ENCODE peak calls at places on chromosome 17, in ten cellular contexts. P is fibroblast of lung, Z is IMR-90, F is thoracic aorta, V is PC-9, I is right atrium auricular region, D is right lobe of liver, A is GM12865, U is mucosa of descending colon, K is epithelial cell of esophagus. M is an unnamed sample.

GRCh38 chr17:29243792-29244191 is 2.9 kb upstream of the CRYBA1 start:
- DNase-seq in P (peak), Z (peak), F (no peak), V (no peak), I (no peak), D (no peak), A (peak), U (no peak), K (no peak), M (peak)

GRCh38 chr17:51947160-51947559 is 211.4 kb downstream of the CA10 start:
- DNase-seq in P (no peak), Z (no peak), F (no peak), V (no peak), I (no peak), D (no peak), A (no peak), U (no peak), K (no peak), M (no peak)

GRCh38 chr17:1643293-1643998 is 2.1 kb downstream of the SCARF1 start:
- DNase-seq in P (no peak), Z (no peak), F (no peak), V (peak), I (no peak), D (peak), A (peak), U (peak), K (peak), M (peak)

GRCh38 chr17:60887607-60888028 is 210.0 kb downstream of the BCAS3 start:
- DNase-seq in P (no peak), Z (no peak), F (no peak), V (no peak), I (no peak), D (no peak), A (no peak), U (no peak), K (no peak), M (no peak)

GRCh38 chr17:4518901-4519300 is 20.2 kb downstream of the SPNS2 start:
- DNase-seq in P (no peak), Z (no peak), F (no peak), V (no peak), I (no peak), D (no peak), A (peak), U (no peak), K (no peak), M (no peak)

GRCh38 chr17:8922451-8922850 is 43.1 kb downstream of the PIK3R5 start:
- DNase-seq in P (peak), Z (peak), F (no peak), V (no peak), I (no peak), D (no peak), A (no peak), U (no peak), K (peak), M (no peak)

GRCh38 chr17:21286066-21286770 is 1.7 kb downstream of the MAP2K3 start:
- DNase-seq in P (peak), Z (peak), F (peak), V (peak), I (peak), D (peak), A (peak), U (peak), K (peak), M (no peak)

GRCh38 chr17:65449495-65449894 is 112.0 kb downstream of the AXIN2 start:
- DNase-seq in P (no peak), Z (no peak), F (no peak), V (no peak), I (no peak), D (no peak), A (no peak), U (no peak), K (no peak), M (no peak)

GRCh38 chr17:60079401-60079861 is 710 bp upstream of the HEATR6 start:
- DNase-seq in P (peak), Z (no peak), F (no peak), V (no peak), I (no peak), D (no peak), A (no peak), U (no peak), K (no peak), M (no peak)

GRCh38 chr17:40073454-40074174 is 10.8 kb downstream of the THRA start:
- DNase-seq in P (no peak), Z (no peak), F (no peak), V (no peak), I (no peak), D (no peak), A (no peak), U (no peak), K (no peak), M (no peak)

GRCh38 chr17:68771867-68772515 is 170.8 kb upstream of the FAM20A start:
- DNase-seq in P (peak), Z (peak), F (no peak), V (peak), I (no peak), D (no peak), A (peak), U (no peak), K (peak), M (peak)

GRCh38 chr17:80053102-80053501 is 16.7 kb downstream of the CCDC40 start:
- DNase-seq in P (no peak), Z (no peak), F (no peak), V (no peak), I (no peak), D (no peak), A (no peak), U (no peak), K (no peak), M (no peak)

GRCh38 chr17:40316571-40317344 is 7.8 kb downstream of the RARA start:
- DNase-seq in P (peak), Z (peak), F (no peak), V (peak), I (peak), D (peak), A (no peak), U (peak), K (peak), M (no peak)

GRCh38 chr17:64399071-64399766 is 8.6 kb upstream of the PECAM1 start:
- DNase-seq in P (peak), Z (no peak), F (no peak), V (peak), I (no peak), D (no peak), A (no peak), U (no peak), K (peak), M (no peak)

DNA sequence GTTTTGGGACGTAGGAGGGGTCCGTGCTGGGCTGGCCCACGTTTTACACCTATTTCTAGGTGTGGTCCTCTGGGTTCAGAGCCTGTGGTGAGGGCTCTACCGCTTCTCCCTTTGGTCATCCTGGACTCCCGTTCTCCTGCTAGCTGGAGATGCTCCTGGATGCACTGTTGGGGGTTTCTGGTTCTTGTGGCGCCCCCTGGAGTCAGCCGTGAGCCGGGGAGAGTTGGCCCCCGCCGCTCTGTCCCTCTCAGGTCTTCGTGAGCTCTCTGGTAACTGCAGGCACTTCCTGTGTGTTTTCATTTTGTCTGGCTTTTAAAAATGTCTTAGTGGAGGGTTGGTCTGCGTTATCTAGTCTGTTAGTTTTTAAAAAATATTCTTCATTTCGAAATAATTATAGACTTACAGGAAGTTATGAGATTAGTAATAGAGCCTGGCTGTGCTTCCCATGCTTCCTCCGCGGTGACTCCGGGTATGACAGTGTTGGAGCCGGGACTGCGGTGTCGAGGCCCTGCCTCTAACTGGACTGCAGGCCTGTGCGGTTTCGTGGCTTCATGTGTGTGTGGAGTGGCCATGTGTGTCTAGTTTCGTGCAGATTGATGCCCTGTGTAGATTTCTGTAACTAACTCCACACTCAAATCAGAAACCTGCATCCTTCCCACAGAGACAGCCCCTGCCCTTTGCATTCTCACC is 78.0 kb upstream of the ZNF750 start:
- DNase-seq in P (no peak), Z (peak), F (no peak), V (peak), I (no peak), D (no peak), A (no peak), U (peak), K (no peak), M (peak)
- TF ChIP-seq CTCF in P (peak), Z (peak), F (peak), V (peak), I (no peak), D (peak), A (peak), U (no peak), K (peak), M (peak)

DNA sequence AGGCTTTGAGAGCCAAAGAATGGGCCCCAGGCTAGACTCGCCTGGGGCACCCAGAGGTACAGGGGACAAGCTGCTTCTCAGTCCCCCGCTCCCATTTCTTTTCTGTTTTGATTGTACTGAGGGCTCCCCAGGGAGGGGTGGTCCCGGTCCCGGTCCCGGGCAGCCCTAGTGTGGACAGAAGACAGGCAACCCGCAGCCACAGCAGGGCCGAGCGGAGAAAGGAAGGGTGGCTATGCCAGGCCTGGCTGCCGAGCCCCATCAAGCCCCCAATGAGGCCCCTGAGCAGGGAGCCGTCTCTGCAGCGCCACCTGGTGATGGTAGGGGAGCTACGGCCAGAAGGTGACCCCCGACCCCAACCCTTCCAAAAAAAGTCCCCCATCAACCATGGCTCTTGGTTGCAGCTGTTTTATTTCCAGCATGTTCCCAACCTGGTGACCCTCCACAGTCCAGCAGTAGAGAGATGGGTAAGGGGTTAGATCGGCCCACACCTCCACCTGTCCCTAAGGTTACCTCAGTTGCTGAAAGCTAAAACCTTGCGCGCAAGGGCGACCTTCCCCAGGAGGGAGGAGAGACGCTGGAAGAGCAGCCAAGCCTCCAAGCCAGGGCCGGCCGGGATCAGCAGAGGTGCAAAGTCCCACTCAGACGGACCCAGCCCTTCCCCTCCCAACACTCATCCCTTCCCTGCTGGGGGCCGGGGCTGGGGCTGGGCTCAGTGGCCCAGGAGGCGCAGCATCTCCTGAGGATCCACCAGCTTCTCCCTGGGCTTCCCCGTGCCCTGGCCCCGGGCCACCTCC is 2.6 kb upstream of the GRIN2C start:
- DNase-seq in P (no peak), Z (peak), F (no peak), V (peak), I (no peak), D (no peak), A (peak), U (peak), K (peak), M (peak)
- TF ChIP-seq CTCF in P (peak), Z (peak), F (peak), V (peak), I (peak), D (peak), A (peak), U (peak), K (peak), M (peak)

DNA sequence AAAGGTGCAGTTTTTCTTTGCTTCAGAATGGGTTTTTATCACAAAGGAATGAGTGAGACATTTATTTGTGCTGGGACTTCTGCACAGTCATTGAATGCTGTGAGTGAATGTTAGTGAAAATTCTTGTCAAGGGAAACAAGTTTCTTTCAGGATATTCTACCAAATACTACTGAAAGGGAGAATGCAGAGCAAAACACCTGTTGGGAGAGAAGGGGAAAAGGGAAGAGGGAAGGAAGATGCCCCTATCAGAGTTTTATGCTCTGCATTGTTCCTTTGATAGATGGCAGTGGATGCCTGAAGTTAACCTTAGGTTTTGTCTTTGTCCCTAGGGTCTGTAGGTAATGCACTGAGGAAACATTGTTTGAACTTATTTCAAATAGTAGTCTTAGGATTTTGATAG is 3.1 kb downstream of the GGNBP2 start:
- DNase-seq in P (no peak), Z (no peak), F (no peak), V (no peak), I (no peak), D (no peak), A (no peak), U (no peak), K (no peak), M (no peak)
- TF ChIP-seq CTCF in P (no peak), Z (no peak), F (no peak), V (no peak), I (no peak), D (no peak), A (no peak), U (no peak), K (no peak), M (no peak)

DNA sequence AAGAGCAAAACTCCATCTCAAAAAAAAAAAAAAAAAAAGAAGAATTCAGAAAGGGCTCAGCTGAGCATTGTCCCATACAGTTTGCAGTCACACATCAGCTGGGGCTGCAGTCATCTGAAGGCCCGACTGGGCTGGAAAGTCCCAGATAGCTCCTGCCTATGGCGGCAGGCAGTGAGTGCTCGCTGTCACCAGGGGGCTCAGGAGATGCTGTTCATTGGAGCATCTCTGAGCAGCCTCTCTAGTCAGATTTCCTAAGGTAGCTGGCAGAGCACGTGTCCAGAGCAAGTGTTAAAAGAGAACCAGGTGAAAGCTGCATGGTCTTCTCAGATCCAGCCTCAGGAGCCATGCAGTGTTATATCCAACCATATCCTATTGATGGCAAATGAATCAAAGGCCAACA is 75.8 kb downstream of the WSCD1 start:
- DNase-seq in P (no peak), Z (no peak), F (no peak), V (no peak), I (no peak), D (no peak), A (no peak), U (no peak), K (no peak), M (no peak)
- TF ChIP-seq CTCF in P (no peak), Z (no peak), F (no peak), V (no peak), I (no peak), D (no peak), A (no peak), U (no peak), K (no peak), M (no peak)

GRCh38 chr17:12738624-12739023 is 50.7 kb upstream of the ARHGAP44 start:
- DNase-seq in P (no peak), Z (no peak), F (no peak), V (no peak), I (no peak), D (no peak), A (no peak), U (no peak), K (no peak), M (no peak)
- TF ChIP-seq CTCF in P (no peak), Z (no peak), F (no peak), V (no peak), I (no peak), D (no peak), A (no peak), U (no peak), K (no peak), M (no peak)

GRCh38 chr17:73986641-73987177 is 216.8 kb upstream of the RPL38 start:
- DNase-seq in P (no peak), Z (no peak), F (no peak), V (no peak), I (no peak), D (no peak), A (no peak), U (no peak), K (no peak), M (no peak)
- TF ChIP-seq CTCF in P (no peak), Z (no peak), F (no peak), V (no peak), I (no peak), D (no peak), A (no peak), U (no peak), K (no peak), M (no peak)

DNA sequence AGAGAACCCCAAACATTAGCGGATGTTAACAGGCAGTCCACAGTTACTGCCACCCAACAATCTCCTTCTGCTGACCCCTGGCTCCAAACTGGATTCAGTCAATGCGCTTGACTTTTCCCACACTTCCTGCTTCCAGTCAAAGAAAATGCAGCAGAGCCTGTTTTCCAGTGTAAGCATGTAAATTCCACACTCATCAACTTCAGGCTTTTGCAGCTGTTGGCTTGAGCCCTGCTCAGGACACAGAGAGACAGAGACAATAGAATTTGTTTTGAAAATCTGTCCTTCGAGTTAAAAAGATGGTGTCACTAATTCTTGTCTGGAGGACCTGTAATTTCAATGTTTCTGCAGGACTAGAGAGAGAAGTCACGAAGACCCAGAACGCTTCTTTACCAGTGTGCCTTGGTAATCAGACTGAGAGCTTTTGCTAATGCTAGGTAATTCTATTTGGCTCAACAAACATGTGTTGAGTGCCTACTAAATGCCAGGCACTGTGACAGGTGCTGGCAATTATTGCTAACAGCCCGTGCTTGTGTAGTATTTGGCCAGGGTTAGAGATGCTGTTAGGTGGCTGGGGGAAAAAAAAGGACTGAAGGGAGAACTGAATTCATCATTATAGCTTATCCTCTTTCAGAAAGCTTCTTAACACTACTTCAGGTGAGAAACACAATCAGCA is 32.5 kb downstream of the HOXB1 start:
- DNase-seq in P (no peak), Z (no peak), F (no peak), V (peak), I (no peak), D (no peak), A (no peak), U (no peak), K (peak), M (no peak)
- TF ChIP-seq CTCF in P (no peak), Z (no peak), F (no peak), V (no peak), I (no peak), D (no peak), A (no peak), U (no peak), K (no peak), M (no peak)

DNA sequence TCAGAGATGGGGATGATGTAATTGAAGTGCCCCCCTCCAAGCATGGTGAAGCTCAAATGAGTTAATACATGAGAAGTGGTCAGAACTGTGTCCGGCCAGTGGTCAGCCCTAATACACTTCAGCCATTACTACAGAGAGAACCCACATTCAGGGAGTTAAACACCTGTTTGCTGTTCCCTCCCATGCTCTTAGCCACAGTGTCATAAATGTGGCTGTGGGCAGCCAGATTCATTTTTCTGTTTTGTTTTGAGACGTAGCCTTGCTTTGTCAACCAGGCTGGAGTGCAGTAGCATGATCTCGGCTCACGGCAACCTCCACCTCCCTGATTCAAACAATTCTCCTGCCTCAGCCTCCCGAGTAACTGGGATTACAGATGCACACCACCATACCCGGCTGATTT is 139.9 kb downstream of the DNAH9 start:
- DNase-seq in P (no peak), Z (no peak), F (no peak), V (no peak), I (no peak), D (no peak), A (peak), U (no peak), K (no peak), M (no peak)
- TF ChIP-seq CTCF in P (no peak), Z (no peak), F (no peak), V (no peak), I (no peak), D (no peak), A (no peak), U (no peak), K (no peak), M (no peak)

GRCh38 chr17:49494937-49495841 is at the start of gene NGFR:
- DNase-seq in P (peak), Z (peak), F (no peak), V (peak), I (no peak), D (no peak), A (peak), U (peak), K (peak), M (peak)
- TF ChIP-seq CTCF in P (no peak), Z (peak), F (no peak), V (no peak), I (no peak), D (no peak), A (peak), U (no peak), K (no peak), M (peak)

DNA sequence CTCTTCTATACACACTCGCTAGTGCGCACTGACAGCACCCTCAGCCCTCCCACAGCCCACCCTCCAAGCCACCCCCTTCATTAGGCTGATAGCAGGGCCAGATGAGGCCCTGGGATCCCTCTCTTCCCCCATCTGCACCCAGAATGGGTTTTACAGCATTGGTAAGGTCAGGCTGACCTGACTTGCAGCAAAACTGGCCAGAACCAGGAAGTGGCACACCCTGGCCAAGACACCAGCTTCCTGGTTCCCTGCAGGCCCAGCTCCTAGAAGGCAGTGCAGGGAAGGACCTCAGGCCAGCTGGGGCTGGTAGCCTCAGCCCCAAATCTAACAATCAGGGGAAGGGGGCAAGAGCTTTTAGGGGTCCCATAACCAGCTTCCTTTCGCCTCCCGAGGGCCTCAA is 50.0 kb upstream of the MRPS23 start:
- DNase-seq in P (no peak), Z (no peak), F (no peak), V (peak), I (no peak), D (no peak), A (peak), U (peak), K (no peak), M (no peak)
- TF ChIP-seq CTCF in P (no peak), Z (no peak), F (no peak), V (no peak), I (no peak), D (no peak), A (no peak), U (no peak), K (no peak), M (no peak)